ENCODE peak calls at places on chromosomes 13 and 19, in seven cellular contexts. F is foreskin fibroblast, A is upper lobe of right lung, Z is fibroblast of mammary gland, S is AG04450, T is cardiac fibroblast, V is BJ. C is an unnamed sample.

GRCh38 chr13:91313103-91313502 is 34.4 kb upstream of the MIR17HG start:
- DNase-seq in F (no peak), A (no peak), Z (peak; percentile 6), S (no peak), T (peak; percentile 30), V (no peak), C (peak; percentile 47)

GRCh38 chr19:17268754-17269153 is 1.5 kb downstream of the BABAM1 start:
- DNase-seq in F (no peak), A (no peak), Z (no peak), S (no peak), T (no peak), V (no peak), C (no peak)

GRCh38 chr13:101942038-101942437 is 459.8 kb downstream of the FGF14 start:
- DNase-seq in F (no peak), A (no peak), Z (peak; percentile 63), S (no peak), T (peak; percentile 61), V (no peak), C (peak; percentile 59)

GRCh38 chr13:33932765-33933406 is 114.9 kb downstream of the RFC3 start:
- DNase-seq in F (no peak), A (no peak), Z (no peak), S (no peak), T (peak; percentile 59), V (no peak), C (no peak)

GRCh38 chr13:33016414-33017409 is at the start of gene KL:
- DNase-seq in F (no peak), A (peak; percentile 80), Z (no peak), S (no peak), T (no peak), V (no peak), C (peak; percentile 34)

GRCh38 chr13:114019367-114019766 is 45.5 kb upstream of the C13orf46 start:
- DNase-seq in F (no peak), A (no peak), Z (no peak), S (no peak), T (peak; percentile 22), V (no peak), C (peak; percentile 44)

GRCh38 chr19:47729468-47729798 is 15.9 kb upstream of the NOP53 start:
- DNase-seq in F (peak; percentile 77), A (peak; percentile 88), Z (peak; percentile 85), S (no peak), T (peak; percentile 90), V (peak; percentile 69), C (peak; percentile 90)

GRCh38 chr19:32630338-32630737 is 44.6 kb downstream of the ANKRD27 start:
- DNase-seq in F (no peak), A (no peak), Z (no peak), S (no peak), T (no peak), V (no peak), C (no peak)

GRCh38 chr13:98978280-98978679 is 416 bp upstream of the DOCK9 start:
- DNase-seq in F (peak; percentile 80), A (no peak), Z (peak; percentile 90), S (peak; percentile 69), T (peak; percentile 92), V (peak; percentile 54), C (peak; percentile 81)

GRCh38 chr13:32737111-32737571 is 150.9 kb downstream of the PDS5B start:
- DNase-seq in F (no peak), A (no peak), Z (peak; percentile 34), S (no peak), T (peak; percentile 51), V (no peak), C (peak; percentile 55)

GRCh38 chr13:113758651-113759524 is at the start of gene TMEM255B:
- DNase-seq in F (peak; percentile 72), A (peak; percentile 94), Z (peak; percentile 49), S (peak; percentile 15), T (peak; percentile 66), V (no peak), C (peak; percentile 84)

GRCh38 chr13:98456423-98456845 is 120.5 kb downstream of the STK24 start:
- DNase-seq in F (no peak), A (no peak), Z (no peak), S (no peak), T (no peak), V (no peak), C (no peak)

GRCh38 chr13:109768176-109768575 is 18.2 kb downstream of the IRS2 start:
- DNase-seq in F (no peak), A (no peak), Z (no peak), S (no peak), T (no peak), V (no peak), C (no peak)

GRCh38 chr19:13396256-13397080 is 109.8 kb downstream of the CACNA1A start:
- DNase-seq in F (peak; percentile 85), A (no peak), Z (peak; percentile 93), S (peak; percentile 33), T (peak; percentile 87), V (peak; percentile 21), C (peak; percentile 82)

GRCh38 chr19:34236035-34236793 is 18.1 kb upstream of the GARRE1 start:
- DNase-seq in F (peak; percentile 40), A (no peak), Z (peak; percentile 30), S (peak; percentile 69), T (no peak), V (peak; percentile 80), C (peak; percentile 62)

GRCh38 chr13:109700176-109700575 is 86.2 kb downstream of the IRS2 start:
- DNase-seq in F (peak; percentile 78), A (peak; percentile 81), Z (peak; percentile 80), S (no peak), T (peak; percentile 67), V (no peak), C (no peak)

GRCh38 chr13:108812165-108812564 is 182.8 kb downstream of the MYO16 start:
- DNase-seq in F (no peak), A (no peak), Z (no peak), S (no peak), T (no peak), V (no peak), C (no peak)

GRCh38 chr19:54366811-54367210 is 2.1 kb upstream of the LAIR1 start:
- DNase-seq in F (no peak), A (no peak), Z (no peak), S (no peak), T (no peak), V (no peak), C (no peak)

GRCh38 chr13:109647046-109647445 is 139.3 kb downstream of the IRS2 start:
- DNase-seq in F (no peak), A (no peak), Z (peak; percentile 64), S (no peak), T (peak; percentile 98), V (no peak), C (peak; percentile 43)

GRCh38 chr13:85864963-85865530 is 65.8 kb upstream of the SLITRK6 start:
- DNase-seq in F (no peak), A (no peak), Z (peak; percentile 2), S (peak; percentile 3), T (peak; percentile 1), V (no peak), C (peak; percentile 0)

GRCh38 chr19:30862876-30863275 is 486.4 kb downstream of the TSHZ3 start:
- DNase-seq in F (no peak), A (peak; percentile 42), Z (no peak), S (no peak), T (no peak), V (no peak), C (no peak)

GRCh38 chr13:51822106-51822840 is 18.3 kb upstream of the DHRS12 start:
- DNase-seq in F (no peak), A (no peak), Z (no peak), S (no peak), T (no peak), V (no peak), C (no peak)

GRCh38 chr19:18097993-18098890 is 664 bp downstream of the MAST3 start:
- DNase-seq in F (no peak), A (no peak), Z (no peak), S (no peak), T (no peak), V (no peak), C (no peak)

GRCh38 chr19:7894612-7895309 is 6.5 kb downstream of the LRRC8E start:
- DNase-seq in F (no peak), A (peak; percentile 83), Z (no peak), S (no peak), T (no peak), V (no peak), C (no peak)

GRCh38 chr19:2282062-2282861 is at the start of gene PEAK3:
- DNase-seq in F (no peak), A (peak; percentile 92), Z (no peak), S (no peak), T (peak; percentile 31), V (no peak), C (peak; percentile 45)

GRCh38 chr19:19643158-19644053 is at the start of gene GMIP:
- DNase-seq in F (peak; percentile 30), A (peak; percentile 92), Z (peak; percentile 32), S (no peak), T (peak; percentile 47), V (no peak), C (peak; percentile 71)

DNA sequence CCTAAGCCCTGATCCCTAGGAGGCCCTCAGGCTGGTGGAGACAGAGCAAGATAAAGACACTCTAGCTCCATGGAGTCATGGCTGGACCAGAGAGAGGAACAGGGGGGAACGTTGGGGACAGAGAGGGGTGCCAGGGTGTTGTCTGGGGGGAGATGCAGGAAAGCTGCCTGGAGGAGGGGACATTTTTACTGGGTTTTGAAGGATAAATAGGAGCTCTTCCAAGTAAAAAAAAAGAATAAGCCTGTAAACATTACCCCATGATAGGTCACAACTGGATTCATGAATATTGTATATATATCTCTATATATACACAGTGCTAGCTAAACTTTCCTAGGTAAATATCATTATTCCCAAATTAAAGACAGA is 714 bp downstream of the HSH2D start:
- DNase-seq in F (no peak), A (no peak), Z (no peak), S (no peak), T (no peak), V (no peak), C (no peak)
- H3K4me3 ChIP-seq in F (no peak overlapping the region), A (peak overlapping the region; percentile 42), Z (no peak overlapping the region), S (no peak overlapping the region), T (no peak overlapping the region), V (no peak overlapping the region), C (no peak overlapping the region)

GRCh38 chr19:49155005-49155826 is at the start of gene HRC:
- DNase-seq in F (no peak), A (no peak), Z (no peak), S (no peak), T (no peak), V (no peak), C (no peak)
- H3K4me3 ChIP-seq in F (no peak within 1 kb of the TSS), A (no peak within 1 kb of the TSS), Z (no peak within 1 kb of the TSS), S (no peak within 1 kb of the TSS), T (no peak within 1 kb of the TSS), V (no peak within 1 kb of the TSS), C (no peak within 1 kb of the TSS)

GRCh38 chr19:40713939-40714338 is 2.7 kb downstream of the COQ8B start:
- DNase-seq in F (no peak), A (no peak), Z (no peak), S (no peak), T (no peak), V (no peak), C (no peak)
- H3K4me3 ChIP-seq in F (peak overlapping the region; percentile 60), A (peak overlapping the region; percentile 75), Z (no peak overlapping the region), S (peak overlapping the region; percentile 70), T (no peak overlapping the region), V (peak overlapping the region; percentile 60), C (no peak overlapping the region)

DNA sequence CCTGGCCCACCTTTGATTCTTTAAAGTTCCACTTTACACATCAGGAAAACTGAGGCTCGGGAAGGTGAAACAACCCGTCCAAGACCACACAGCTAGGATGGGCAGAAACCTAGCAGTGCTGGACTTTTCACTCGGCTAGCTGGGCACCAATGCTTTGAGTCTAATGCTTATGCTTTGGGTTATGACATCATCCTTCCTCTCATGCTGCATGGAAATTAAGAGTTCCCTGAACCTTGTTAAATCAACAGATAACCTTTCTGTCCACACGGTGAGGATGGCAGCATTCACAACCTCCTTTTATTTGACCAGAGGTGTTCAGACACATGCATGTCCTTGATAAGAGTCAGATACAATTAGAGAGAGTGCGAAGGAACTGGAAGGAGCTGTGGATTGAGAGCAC is 138.4 kb downstream of the UQCRFS1 start:
- DNase-seq in F (no peak), A (no peak), Z (no peak), S (no peak), T (no peak), V (no peak), C (no peak)
- H3K4me3 ChIP-seq in F (no peak overlapping the region), A (no peak overlapping the region), Z (no peak overlapping the region), S (no peak overlapping the region), T (no peak overlapping the region), V (no peak overlapping the region), C (no peak overlapping the region)